ENCODE peak calls at places on chromosomes 12 and 14, in five cellular contexts. R is stimulated activated CD4-positive, alpha-beta T cell treated with anti-CD3 and anti-CD28 coated beads, Interleukin-1b, Interleukin-23, amount 100 ng/mL, for 1 hour; B is mesendoderm; U is colonic mucosa; G is astrocyte. N is an unnamed sample.

GRCh38 chr14:26008290-26008689 is 589.5 kb downstream of the NOVA1 start:
- DNase-seq in R (no peak), U (no peak), G (no peak), B (peak), N (no peak)

GRCh38 chr14:36362648-36363047 is 42.2 kb upstream of the MBIP start:
- DNase-seq in R (no peak), U (no peak), G (no peak), B (no peak), N (no peak)

GRCh38 chr14:59565112-59565511 is 11.5 kb downstream of the CCDC175 start:
- DNase-seq in U (peak), G (peak), R (no peak), B (no peak), N (no peak)

GRCh38 chr12:89951050-89951693 is 242.5 kb upstream of the ATP2B1 start:
- DNase-seq in R (no peak), U (peak), G (peak), B (peak), N (no peak)

GRCh38 chr14:101962503-101962874 is 1.9 kb upstream of the DYNC1H1 start:
- DNase-seq in B (peak), R (no peak), U (peak), G (peak), N (no peak)

GRCh38 chr12:41548926-41549325 is 360.8 kb downstream of the PDZRN4 start:
- DNase-seq in B (no peak), G (no peak), R (no peak), U (no peak), N (no peak)

GRCh38 chr14:68972507-68973272 is 6.4 kb downstream of the ACTN1 start:
- DNase-seq in G (no peak), R (no peak), B (no peak), U (no peak), N (no peak)

GRCh38 chr12:32558941-32559340 is 120.2 kb upstream of the DNM1L start:
- DNase-seq in G (no peak), U (no peak), B (no peak), R (no peak), N (no peak)

GRCh38 chr14:64830961-64831360 is 48.7 kb downstream of the SPTB start:
- DNase-seq in B (no peak), U (no peak), R (no peak), G (no peak), N (no peak)

GRCh38 chr12:123995023-123995422 is 22.0 kb downstream of the ZNF664 start:
- DNase-seq in G (peak), U (no peak), B (no peak), R (no peak), N (no peak)

GRCh38 chr14:60161176-60162107 is 3.8 kb downstream of the DHRS7 start:
- DNase-seq in B (no peak), U (no peak), R (no peak), G (no peak), N (no peak)

GRCh38 chr12:107359382-107359781 is 266.0 kb upstream of the CRY1 start:
- DNase-seq in U (no peak), B (peak), R (no peak), G (peak), N (no peak)

GRCh38 chr12:12091977-12092663 is 21.4 kb downstream of the BCL2L14 start:
- DNase-seq in R (no peak), B (no peak), U (no peak), G (no peak), N (no peak)

GRCh38 chr14:51859136-51859535 is 1.3 kb upstream of the GNG2 start:
- DNase-seq in U (no peak), B (peak), R (no peak), G (peak), N (no peak)

GRCh38 chr12:123336530-123336929 is 28.1 kb downstream of the SBNO1 start:
- DNase-seq in B (no peak), U (no peak), G (no peak), R (no peak), N (no peak)

GRCh38 chr12:51976376-51977160 is 25.1 kb downstream of the ACVR1B start:
- DNase-seq in R (no peak), G (peak), U (no peak), B (peak), N (no peak)

GRCh38 chr14:96119947-96120346 is 80.8 kb downstream of the C14orf132 start:
- DNase-seq in G (no peak), B (no peak), U (no peak), R (no peak), N (no peak)

GRCh38 chr12:2335517-2335916 is 282.7 kb downstream of the CACNA1C start:
- DNase-seq in B (no peak), G (no peak), U (no peak), R (no peak), N (no peak)

GRCh38 chr12:24895612-24896011 is 53.3 kb downstream of the BCAT1 start:
- DNase-seq in U (no peak), G (peak), B (no peak), R (no peak), N (no peak)

GRCh38 chr14:75298187-75298985 is 19.8 kb downstream of the FOS start:
- DNase-seq in G (no peak), R (no peak), B (no peak), U (peak), N (no peak)

GRCh38 chr12:110585231-110585799 is 2.2 kb upstream of the PPTC7 start:
- DNase-seq in U (no peak), G (no peak), R (no peak), B (peak), N (no peak)

GRCh38 chr12:51307655-51308593 is 16.1 kb downstream of the BIN2 start:
- DNase-seq in U (peak), B (no peak), R (no peak), G (peak), N (no peak)

GRCh38 chr12:128966411-128966810 is 113.1 kb downstream of the GLT1D1 start:
- DNase-seq in G (no peak), U (no peak), R (no peak), B (no peak), N (no peak)

GRCh38 chr12:62683724-62684501 is 217.3 kb downstream of the MON2 start:
- DNase-seq in G (peak), B (peak), U (peak), R (no peak), N (no peak)

GRCh38 chr14:94575730-94576585 is 5.3 kb upstream of the SERPINA5 start:
- DNase-seq in B (no peak), R (no peak), U (no peak), G (peak), N (no peak)

GRCh38 chr12:11830298-11830937 is 180.9 kb downstream of the ETV6 start:
- DNase-seq in B (no peak), R (no peak), U (no peak), G (no peak), N (no peak)

GRCh38 chr12:88562151-88562550 is 18.1 kb downstream of the KITLG start:
- DNase-seq in B (no peak), U (peak), R (no peak), G (no peak), N (no peak)

GRCh38 chr12:114414031-114414865 is 8.3 kb upstream of the TBX5 start:
- DNase-seq in B (no peak), U (no peak), R (no peak), G (no peak), N (no peak)

GRCh38 chr14:61466249-61466904 is 145.0 kb downstream of the PRKCH start:
- DNase-seq in U (peak), G (peak), R (no peak), B (peak), N (no peak)

GRCh38 chr12:71392521-71393145 is 47.0 kb upstream of the LGR5 start:
- DNase-seq in R (no peak), B (peak), G (peak), U (no peak), N (no peak)